ENCODE peak calls at places on chromosomes 4 and X, in four cellular contexts. L, I, W and E are unnamed samples.

GRCh38 chr4:153750197-153750817 is 9.5 kb downstream of the RNF175 start:
- DNase-seq in W (peak), I (peak), L (peak), E (no peak)

GRCh38 chrX:39931554-39932282 is 166.0 kb downstream of the BCOR start:
- DNase-seq in I (peak), W (no peak), L (no peak), E (no peak)

GRCh38 chrX:1029494-1029893 is 183.0 kb downstream of the CRLF2 start:
- DNase-seq in W (no peak), I (no peak), L (no peak), E (no peak)

GRCh38 chr4:83964996-83965541 is 429.2 kb downstream of the GPAT3 start:
- DNase-seq in I (no peak), W (peak), L (no peak), E (no peak)

GRCh38 chr4:140609548-140610425 is 41.0 kb upstream of the UCP1 start:
- DNase-seq in W (peak), I (peak), L (no peak), E (no peak)

GRCh38 chr4:125704726-125705125 is 390.0 kb downstream of the FAT4 start:
- DNase-seq in L (no peak), W (no peak), I (peak), E (no peak)

GRCh38 chrX:6226053-6226645 is 2.5 kb downstream of the NLGN4X start:
- DNase-seq in I (no peak), L (no peak), W (peak), E (no peak)

GRCh38 chr4:54169176-54169575 is 59.9 kb upstream of the PDGFRA start:
- DNase-seq in W (no peak), L (no peak), I (peak), E (no peak)

GRCh38 chr4:10180603-10180926 is 64.0 kb upstream of the WDR1 start:
- DNase-seq in W (no peak), I (no peak), L (no peak), E (no peak)

GRCh38 chr4:98193459-98194105 is 50.3 kb upstream of the STPG2 start:
- DNase-seq in I (no peak), L (no peak), W (peak), E (no peak)

GRCh38 chr4:9765091-9765490 is 16.3 kb upstream of the DRD5 start:
- DNase-seq in W (no peak), I (peak), L (no peak), E (no peak)

GRCh38 chr4:81913427-81913878 is 441.7 kb upstream of the RASGEF1B start:
- DNase-seq in W (peak), I (peak), L (peak), E (peak)

GRCh38 chrX:100615015-100615414 is 21.6 kb downstream of the TSPAN6 start:
- DNase-seq in L (no peak), W (peak), I (peak), E (no peak)

GRCh38 chr4:128393111-128393704 is 105.6 kb upstream of the PGRMC2 start:
- DNase-seq in L (no peak), I (peak), W (no peak), E (no peak)

GRCh38 chrX:13898603-13899002 is 81.7 kb upstream of the GPM6B start:
- DNase-seq in L (no peak), I (no peak), W (peak), E (no peak)

GRCh38 chrX:48966796-48967579 is 4.7 kb downstream of the KCND1 start:
- DNase-seq in W (no peak), L (no peak), I (peak), E (no peak)

GRCh38 chrX:14356401-14356800 is 172.9 kb upstream of the GLRA2 start:
- DNase-seq in I (no peak), L (no peak), W (peak), E (no peak)

GRCh38 chr4:47490550-47490949 is 5.5 kb downstream of the ATP10D start:
- DNase-seq in W (peak), I (peak), L (no peak), E (no peak)

GRCh38 chr4:147518846-147519767 is 38.2 kb downstream of the EDNRA start:
- DNase-seq in W (peak), L (peak), I (peak), E (no peak)

GRCh38 chr4:55017406-55017805 is 108.0 kb downstream of the KDR start:
- DNase-seq in W (peak), I (no peak), L (no peak), E (no peak)

GRCh38 chr4:3302164-3302785 is 9.5 kb downstream of the RGS12 start:
- DNase-seq in L (peak), W (no peak), I (no peak), E (peak)

GRCh38 chr4:165839615-165840333 is 33.3 kb upstream of the TLL1 start:
- DNase-seq in W (peak), L (no peak), I (no peak), E (no peak)

GRCh38 chr4:53956454-53956853 is 108.0 kb downstream of the CHIC2 start:
- DNase-seq in L (no peak), W (no peak), I (no peak), E (no peak)

GRCh38 chr4:22485751-22486150 is 30.1 kb downstream of the ADGRA3 start:
- DNase-seq in I (peak), L (no peak), W (peak), E (no peak)

GRCh38 chr4:106034205-106034604 is 138.9 kb downstream of the NPNT start:
- DNase-seq in W (no peak), L (no peak), I (peak), E (no peak)

GRCh38 chr4:127400736-127401346 is 231.9 kb upstream of the INTU start:
- DNase-seq in L (no peak), I (peak), W (peak), E (no peak)

GRCh38 chr4:25058796-25059195 is 28.1 kb upstream of the LGI2 start:
- DNase-seq in L (no peak), I (no peak), W (no peak), E (no peak)

GRCh38 chr4:40316333-40316781 is 18.8 kb upstream of the CHRNA9 start:
- DNase-seq in W (peak), L (peak), I (peak), E (no peak)

GRCh38 chr4:140595065-140595464 is 26.3 kb upstream of the UCP1 start:
- DNase-seq in I (peak), L (no peak), W (peak), E (no peak)

GRCh38 chrX:38142598-38142997 is 78.1 kb downstream of the SRPX start:
- DNase-seq in W (no peak), I (peak), L (no peak), E (no peak)

GRCh38 chr4:10655968-10656367 is 28.6 kb downstream of the CLNK start:
- DNase-seq in I (peak), W (peak), L (no peak), E (no peak)

DNA sequence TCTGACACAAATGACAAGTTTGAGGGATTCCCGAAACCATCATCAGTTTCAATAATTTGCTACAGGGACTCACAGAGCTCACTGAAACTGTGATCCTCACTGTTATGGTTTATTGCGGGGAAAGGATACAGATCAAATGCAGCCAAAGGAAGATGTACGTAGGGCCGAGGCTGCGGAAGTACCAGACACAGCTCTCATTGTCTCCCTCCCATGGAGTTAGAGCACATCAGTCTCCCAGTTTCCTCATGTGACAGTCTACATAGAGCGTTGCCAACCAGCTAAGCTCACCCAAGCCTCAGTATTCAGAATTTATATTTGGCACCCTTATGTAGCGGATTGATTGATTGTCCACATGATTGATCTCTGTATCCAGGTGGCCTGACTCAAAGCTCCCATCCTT is 137.8 kb upstream of the TENM3 start:
- DNase-seq in W (no peak), L (no peak), I (no peak), E (no peak)
- TF ChIP-seq CTCF in W (no peak), L (no peak), I (no peak), E (no peak)

GRCh38 chr4:168321006-168321405 is 2.5 kb upstream of the DDX60 start:
- DNase-seq in I (no peak), W (no peak), L (no peak), E (no peak)

GRCh38 chr4:168319486-168320019 is 1.0 kb upstream of the DDX60 start:
- DNase-seq in L (no peak), W (peak), I (no peak), E (no peak)

GRCh38 chr4:168318266-168318895 is at the start of gene DDX60:
- DNase-seq in L (peak), W (peak), I (peak), E (peak)
- TF ChIP-seq CTCF in L (no peak), W (peak), I (peak), E (no peak)

DNA sequence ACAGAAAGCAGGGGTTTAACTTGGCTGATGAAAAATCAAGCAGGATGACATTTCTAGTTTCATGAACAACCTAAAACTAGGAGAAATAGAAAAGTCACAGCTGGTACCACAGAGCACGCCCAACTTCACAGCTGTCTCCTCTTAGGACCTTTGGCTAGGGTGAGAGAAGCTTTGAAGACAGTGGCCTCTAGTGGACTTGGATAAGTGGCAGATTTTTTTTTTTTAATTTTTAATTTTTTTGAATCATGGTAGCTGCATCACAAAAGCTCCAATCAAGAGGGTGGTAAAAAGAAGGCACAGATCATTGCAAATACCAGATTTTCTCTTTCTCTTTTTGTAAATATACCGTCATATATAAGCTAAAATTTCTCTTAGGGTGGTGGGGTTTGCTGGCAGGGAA is 20.2 kb upstream of the MAP3K15 start:
- DNase-seq in I (peak), L (no peak), W (no peak), E (no peak)
- TF ChIP-seq CTCF in I (peak), L (no peak), W (peak), E (no peak)

DNA sequence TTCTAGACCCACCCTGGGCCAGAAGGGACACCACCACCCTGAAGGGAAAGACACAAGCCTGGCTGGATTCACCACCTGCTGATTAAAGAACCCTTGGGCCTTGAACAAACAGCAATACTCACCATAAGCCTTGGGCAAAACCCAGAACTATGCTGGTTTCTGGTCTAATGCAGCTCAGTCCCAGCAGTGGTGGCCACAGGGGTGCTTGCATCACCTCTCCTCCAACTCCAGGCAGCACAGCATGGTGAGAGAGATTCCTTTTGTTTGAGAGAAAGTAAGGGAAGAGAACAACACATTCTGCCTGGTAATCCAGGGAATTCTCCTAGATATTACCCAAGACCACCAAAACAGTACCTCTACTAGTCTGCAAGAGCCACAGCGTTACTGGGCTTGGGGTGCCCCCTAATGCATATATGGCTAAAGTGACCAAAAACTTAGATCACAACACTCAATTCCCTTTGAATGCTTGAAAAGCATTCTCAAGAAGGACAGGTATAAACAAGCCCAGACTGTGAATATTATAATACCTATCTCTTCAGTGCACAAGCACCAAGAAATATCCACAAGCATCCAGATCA is 25.7 kb downstream of the RNF128 start:
- DNase-seq in L (no peak), W (peak), I (peak), E (no peak)
- TF ChIP-seq CTCF in L (no peak), W (no peak), I (no peak), E (no peak)

GRCh38 chrX:131988236-131988635 is 34.9 kb upstream of the STK26 start:
- DNase-seq in I (no peak), W (no peak), L (no peak), E (no peak)

GRCh38 chrX:131985526-131986049 is 37.5 kb upstream of the STK26 start:
- DNase-seq in W (peak), I (no peak), L (peak), E (no peak)

DNA sequence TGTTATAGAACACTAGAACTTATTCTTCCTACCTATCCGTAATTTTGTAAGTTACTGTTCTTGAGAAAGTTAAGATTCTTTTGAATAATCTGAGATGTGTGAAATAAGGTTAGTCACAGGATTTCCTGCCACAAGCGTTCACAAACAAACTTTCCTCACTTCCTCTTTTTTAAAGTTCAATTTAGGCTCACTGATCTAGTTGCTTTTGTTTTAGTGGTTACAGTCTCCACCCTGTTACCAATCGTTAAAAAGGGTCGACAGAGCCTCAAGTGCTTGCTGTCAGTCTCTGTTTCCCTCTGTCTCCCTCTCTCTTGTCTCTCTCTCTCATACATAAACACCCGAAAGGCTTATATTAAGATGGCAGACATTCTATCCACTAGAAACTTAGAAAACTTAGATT is 35.9 kb upstream of the STK26 start:
- DNase-seq in I (no peak), L (peak), W (no peak), E (no peak)
- TF ChIP-seq CTCF in I (no peak), L (no peak), W (no peak), E (no peak)

GRCh38 chr4:476501-476900 is 22.5 kb downstream of the ZNF721 start:
- DNase-seq in L (no peak), W (peak), I (no peak), E (no peak)

GRCh38 chr4:477686-478085 is 21.3 kb downstream of the ZNF721 start:
- DNase-seq in L (no peak), I (no peak), W (no peak), E (no peak)

GRCh38 chr4:475962-476361 is 23.0 kb downstream of the ZNF721 start:
- DNase-seq in L (no peak), I (no peak), W (no peak), E (no peak)

GRCh38 chr4:473575-474457 is 25.1 kb downstream of the ZNF721 start:
- DNase-seq in L (peak), W (peak), I (peak), E (peak)

GRCh38 chr4:472881-473574 is 25.9 kb downstream of the ZNF721 start:
- DNase-seq in I (peak), W (peak), L (no peak), E (no peak)
- TF ChIP-seq CTCF in I (no peak), W (no peak), L (no peak), E (no peak)